ENCODE peak calls at places on chromosome 11, in six cellular contexts. One of them, this sample, is unnamed.

GRCh38 chr11:123654566-123655081 is at the start of gene SCN3B:
- DNase-seq in dorsolateral prefrontal cortex: peak
- DNase-seq in GM23338: peak
- DNase-seq in brain microvascular endothelial cell: peak
- DNase-seq in AG04450: peak
- DNase-seq in right cardiac atrium: peak
- DNase-seq in this sample: peak

GRCh38 chr11:22491826-22492225 is 133.8 kb downstream of the FANCF start:
- DNase-seq in dorsolateral prefrontal cortex: peak
- DNase-seq in GM23338: peak
- DNase-seq in brain microvascular endothelial cell: no peak
- DNase-seq in AG04450: no peak
- DNase-seq in right cardiac atrium: no peak
- DNase-seq in this sample: no peak

GRCh38 chr11:17473071-17473744 is 3.4 kb downstream of the ABCC8 start:
- DNase-seq in dorsolateral prefrontal cortex: no peak
- DNase-seq in GM23338: peak
- DNase-seq in brain microvascular endothelial cell: peak
- DNase-seq in AG04450: no peak
- DNase-seq in right cardiac atrium: no peak
- DNase-seq in this sample: no peak

GRCh38 chr11:93484716-93485115 is 58.5 kb downstream of the SMCO4 start:
- DNase-seq in dorsolateral prefrontal cortex: no peak
- DNase-seq in GM23338: no peak
- DNase-seq in brain microvascular endothelial cell: no peak
- DNase-seq in AG04450: peak
- DNase-seq in right cardiac atrium: no peak
- DNase-seq in this sample: no peak

GRCh38 chr11:16924462-16924825 is 89.8 kb downstream of the PLEKHA7 start:
- DNase-seq in dorsolateral prefrontal cortex: no peak
- DNase-seq in GM23338: no peak
- DNase-seq in brain microvascular endothelial cell: no peak
- DNase-seq in AG04450: no peak
- DNase-seq in right cardiac atrium: no peak
- DNase-seq in this sample: no peak

GRCh38 chr11:112004389-112004788 is 20.8 kb upstream of the DLAT start:
- DNase-seq in dorsolateral prefrontal cortex: no peak
- DNase-seq in GM23338: peak
- DNase-seq in brain microvascular endothelial cell: peak
- DNase-seq in AG04450: no peak
- DNase-seq in right cardiac atrium: no peak
- DNase-seq in this sample: no peak

GRCh38 chr11:14336507-14337503 is 22.2 kb downstream of the RRAS2 start:
- DNase-seq in dorsolateral prefrontal cortex: no peak
- DNase-seq in GM23338: no peak
- DNase-seq in brain microvascular endothelial cell: peak
- DNase-seq in AG04450: peak
- DNase-seq in right cardiac atrium: no peak
- DNase-seq in this sample: no peak

GRCh38 chr11:129871914-129872313 is 23.5 kb downstream of the NFRKB start:
- DNase-seq in dorsolateral prefrontal cortex: no peak
- DNase-seq in GM23338: no peak
- DNase-seq in brain microvascular endothelial cell: no peak
- DNase-seq in AG04450: no peak
- DNase-seq in right cardiac atrium: no peak
- DNase-seq in this sample: no peak

GRCh38 chr11:45024357-45024756 is 73.7 kb upstream of the TP53I11 start:
- DNase-seq in dorsolateral prefrontal cortex: no peak
- DNase-seq in GM23338: no peak
- DNase-seq in brain microvascular endothelial cell: no peak
- DNase-seq in AG04450: no peak
- DNase-seq in right cardiac atrium: no peak
- DNase-seq in this sample: no peak

GRCh38 chr11:112412383-112412782 is 151.7 kb upstream of the PLET1 start:
- DNase-seq in dorsolateral prefrontal cortex: no peak
- DNase-seq in GM23338: no peak
- DNase-seq in brain microvascular endothelial cell: no peak
- DNase-seq in AG04450: no peak
- DNase-seq in right cardiac atrium: no peak
- DNase-seq in this sample: no peak

GRCh38 chr11:79113099-79113498 is 327.7 kb downstream of the TENM4 start:
- DNase-seq in dorsolateral prefrontal cortex: no peak
- DNase-seq in GM23338: no peak
- DNase-seq in brain microvascular endothelial cell: no peak
- DNase-seq in AG04450: no peak
- DNase-seq in right cardiac atrium: no peak
- DNase-seq in this sample: no peak

GRCh38 chr11:61957028-61957770 is 7.0 kb downstream of the BEST1 start:
- DNase-seq in dorsolateral prefrontal cortex: no peak
- DNase-seq in GM23338: no peak
- DNase-seq in brain microvascular endothelial cell: no peak
- DNase-seq in AG04450: no peak
- DNase-seq in right cardiac atrium: no peak
- DNase-seq in this sample: no peak

GRCh38 chr11:108793138-108793537 is 128.3 kb downstream of the DDX10 start:
- DNase-seq in dorsolateral prefrontal cortex: no peak
- DNase-seq in GM23338: no peak
- DNase-seq in brain microvascular endothelial cell: no peak
- DNase-seq in AG04450: no peak
- DNase-seq in right cardiac atrium: no peak
- DNase-seq in this sample: no peak

GRCh38 chr11:79237676-79238075 is 203.2 kb downstream of the TENM4 start:
- DNase-seq in dorsolateral prefrontal cortex: no peak
- DNase-seq in GM23338: no peak
- DNase-seq in brain microvascular endothelial cell: peak
- DNase-seq in AG04450: peak
- DNase-seq in right cardiac atrium: no peak
- DNase-seq in this sample: no peak

GRCh38 chr11:119479685-119480275 is 56.8 kb upstream of the THY1 start:
- DNase-seq in dorsolateral prefrontal cortex: no peak
- DNase-seq in GM23338: peak
- DNase-seq in brain microvascular endothelial cell: peak
- DNase-seq in AG04450: no peak
- DNase-seq in right cardiac atrium: no peak
- DNase-seq in this sample: no peak

GRCh38 chr11:5349550-5349949 is 1.8 kb upstream of the OR51B6 start:
- DNase-seq in dorsolateral prefrontal cortex: no peak
- DNase-seq in GM23338: no peak
- DNase-seq in brain microvascular endothelial cell: no peak
- DNase-seq in AG04450: no peak
- DNase-seq in right cardiac atrium: no peak
- DNase-seq in this sample: no peak

GRCh38 chr11:126277322-126277721 is 5.6 kb upstream of the TIRAP start:
- DNase-seq in dorsolateral prefrontal cortex: no peak
- DNase-seq in GM23338: no peak
- DNase-seq in brain microvascular endothelial cell: no peak
- DNase-seq in AG04450: no peak
- DNase-seq in right cardiac atrium: no peak
- DNase-seq in this sample: no peak
- H3K27ac ChIP-seq in dorsolateral prefrontal cortex: no peak
- H3K27ac ChIP-seq in GM23338: no peak
- H3K27ac ChIP-seq in brain microvascular endothelial cell: no peak
- H3K27ac ChIP-seq in AG04450: no peak
- H3K27ac ChIP-seq in right cardiac atrium: no peak
- H3K27ac ChIP-seq in this sample: no peak

GRCh38 chr11:59779487-59779886 is 24.3 kb downstream of the STX3 start:
- DNase-seq in dorsolateral prefrontal cortex: no peak
- DNase-seq in GM23338: no peak
- DNase-seq in brain microvascular endothelial cell: no peak
- DNase-seq in AG04450: no peak
- DNase-seq in right cardiac atrium: no peak
- DNase-seq in this sample: no peak

GRCh38 chr11:59782080-59782479 is 26.9 kb downstream of the STX3 start:
- DNase-seq in dorsolateral prefrontal cortex: no peak
- DNase-seq in GM23338: no peak
- DNase-seq in brain microvascular endothelial cell: no peak
- DNase-seq in AG04450: no peak
- DNase-seq in right cardiac atrium: no peak
- DNase-seq in this sample: no peak

GRCh38 chr11:59777104-59777503 is 21.9 kb downstream of the STX3 start:
- DNase-seq in dorsolateral prefrontal cortex: no peak
- DNase-seq in GM23338: no peak
- DNase-seq in brain microvascular endothelial cell: no peak
- DNase-seq in AG04450: no peak
- DNase-seq in right cardiac atrium: no peak
- DNase-seq in this sample: no peak

GRCh38 chr11:59776210-59777066 is 21.3 kb downstream of the STX3 start:
- DNase-seq in dorsolateral prefrontal cortex: no peak
- DNase-seq in GM23338: no peak
- DNase-seq in brain microvascular endothelial cell: peak
- DNase-seq in AG04450: peak
- DNase-seq in right cardiac atrium: no peak
- DNase-seq in this sample: no peak

GRCh38 chr11:59778122-59778521 is 22.9 kb downstream of the STX3 start:
- DNase-seq in dorsolateral prefrontal cortex: peak
- DNase-seq in GM23338: no peak
- DNase-seq in brain microvascular endothelial cell: no peak
- DNase-seq in AG04450: no peak
- DNase-seq in right cardiac atrium: no peak
- DNase-seq in this sample: no peak
- H3K27ac ChIP-seq in dorsolateral prefrontal cortex: no peak
- H3K27ac ChIP-seq in GM23338: no peak
- H3K27ac ChIP-seq in brain microvascular endothelial cell: no peak
- H3K27ac ChIP-seq in AG04450: no peak
- H3K27ac ChIP-seq in right cardiac atrium: no peak
- H3K27ac ChIP-seq in this sample: no peak

GRCh38 chr11:12691473-12691872 is 17.3 kb downstream of the TEAD1 start:
- DNase-seq in dorsolateral prefrontal cortex: no peak
- DNase-seq in GM23338: no peak
- DNase-seq in brain microvascular endothelial cell: peak
- DNase-seq in AG04450: no peak
- DNase-seq in right cardiac atrium: no peak
- DNase-seq in this sample: no peak
- H3K27ac ChIP-seq in dorsolateral prefrontal cortex: no peak
- H3K27ac ChIP-seq in GM23338: no peak
- H3K27ac ChIP-seq in brain microvascular endothelial cell: peak
- H3K27ac ChIP-seq in AG04450: no peak
- H3K27ac ChIP-seq in right cardiac atrium: no peak
- H3K27ac ChIP-seq in this sample: no peak

GRCh38 chr11:74984730-74985129 is 4.0 kb upstream of the NEU3 start:
- DNase-seq in dorsolateral prefrontal cortex: no peak
- DNase-seq in GM23338: no peak
- DNase-seq in brain microvascular endothelial cell: no peak
- DNase-seq in AG04450: no peak
- DNase-seq in right cardiac atrium: no peak
- DNase-seq in this sample: no peak
- H3K27ac ChIP-seq in dorsolateral prefrontal cortex: no peak
- H3K27ac ChIP-seq in GM23338: no peak
- H3K27ac ChIP-seq in brain microvascular endothelial cell: no peak
- H3K27ac ChIP-seq in AG04450: no peak
- H3K27ac ChIP-seq in right cardiac atrium: no peak
- H3K27ac ChIP-seq in this sample: no peak

DNA sequence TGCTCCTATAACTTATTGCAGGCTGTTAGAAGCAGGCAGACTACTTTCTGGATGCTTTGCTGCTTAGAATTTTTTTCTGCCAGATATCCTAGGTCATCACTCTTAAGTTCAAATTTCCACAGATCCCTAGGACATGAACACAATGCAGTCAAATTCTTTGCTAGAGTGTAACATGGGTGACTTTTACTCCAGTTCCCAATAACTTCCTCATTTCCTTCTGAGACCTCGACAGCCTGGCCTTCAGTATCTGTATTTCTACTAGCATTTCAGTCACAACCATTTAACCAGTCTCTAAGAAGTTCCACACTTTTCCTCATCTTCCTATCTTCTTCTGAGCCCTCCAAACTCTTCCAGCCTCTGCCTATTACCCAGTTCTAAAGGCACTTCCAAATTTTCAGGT is 60.4 kb upstream of the ZBED5 start:
- DNase-seq in dorsolateral prefrontal cortex: no peak
- DNase-seq in GM23338: no peak
- DNase-seq in brain microvascular endothelial cell: no peak
- DNase-seq in AG04450: no peak
- DNase-seq in right cardiac atrium: no peak
- DNase-seq in this sample: no peak
- H3K27ac ChIP-seq in dorsolateral prefrontal cortex: no peak
- H3K27ac ChIP-seq in GM23338: no peak
- H3K27ac ChIP-seq in brain microvascular endothelial cell: no peak
- H3K27ac ChIP-seq in AG04450: no peak
- H3K27ac ChIP-seq in right cardiac atrium: no peak
- H3K27ac ChIP-seq in this sample: no peak

GRCh38 chr11:6895010-6895409 is 2.7 kb upstream of the OR2D2 start:
- DNase-seq in dorsolateral prefrontal cortex: no peak
- DNase-seq in GM23338: no peak
- DNase-seq in brain microvascular endothelial cell: no peak
- DNase-seq in AG04450: no peak
- DNase-seq in right cardiac atrium: no peak
- DNase-seq in this sample: no peak
- H3K27ac ChIP-seq in dorsolateral prefrontal cortex: no peak
- H3K27ac ChIP-seq in GM23338: no peak
- H3K27ac ChIP-seq in brain microvascular endothelial cell: no peak
- H3K27ac ChIP-seq in AG04450: no peak
- H3K27ac ChIP-seq in right cardiac atrium: no peak
- H3K27ac ChIP-seq in this sample: no peak

GRCh38 chr11:117861151-117862018 is 15.1 kb downstream of the FXYD6 start:
- DNase-seq in dorsolateral prefrontal cortex: no peak
- DNase-seq in GM23338: peak
- DNase-seq in brain microvascular endothelial cell: no peak
- DNase-seq in AG04450: no peak
- DNase-seq in right cardiac atrium: peak
- DNase-seq in this sample: no peak
- H3K27ac ChIP-seq in dorsolateral prefrontal cortex: peak
- H3K27ac ChIP-seq in GM23338: peak
- H3K27ac ChIP-seq in brain microvascular endothelial cell: no peak
- H3K27ac ChIP-seq in AG04450: no peak
- H3K27ac ChIP-seq in right cardiac atrium: peak
- H3K27ac ChIP-seq in this sample: no peak

DNA sequence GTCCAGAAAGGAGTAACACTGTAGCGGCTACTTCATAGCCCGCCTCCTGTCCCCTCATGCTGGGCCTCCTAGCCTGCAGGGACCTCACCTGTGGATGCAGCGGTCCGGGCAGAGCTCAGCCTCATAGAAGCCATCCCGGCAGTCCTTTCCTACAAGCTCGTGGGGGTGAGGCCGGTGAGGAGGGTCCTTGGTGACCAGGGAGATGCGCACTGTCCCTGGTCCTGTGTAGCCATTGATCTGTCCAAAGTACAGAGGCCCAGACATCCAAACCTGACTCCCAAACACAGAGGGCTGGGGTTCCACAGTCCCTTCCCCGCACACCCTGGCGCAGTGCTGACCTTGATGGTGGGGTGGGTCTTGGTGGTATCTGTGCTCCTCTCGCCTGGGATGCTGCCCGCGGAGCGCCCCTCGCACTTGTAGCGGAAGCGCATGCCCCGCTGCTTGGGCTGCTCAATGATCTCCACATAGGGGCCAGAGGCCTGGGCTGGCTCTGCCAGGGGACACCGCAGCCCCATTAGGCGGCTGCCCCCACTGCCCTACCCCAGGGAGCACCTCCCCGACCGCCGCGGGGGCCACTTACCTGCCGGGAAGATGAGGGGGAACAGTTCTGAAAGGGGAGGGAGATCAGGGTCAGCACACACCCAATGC is 993 bp downstream of the RELA start:
- DNase-seq in dorsolateral prefrontal cortex: no peak
- DNase-seq in GM23338: no peak
- DNase-seq in brain microvascular endothelial cell: no peak
- DNase-seq in AG04450: no peak
- DNase-seq in right cardiac atrium: peak
- DNase-seq in this sample: no peak
- H3K27ac ChIP-seq in dorsolateral prefrontal cortex: peak
- H3K27ac ChIP-seq in GM23338: peak
- H3K27ac ChIP-seq in brain microvascular endothelial cell: no peak
- H3K27ac ChIP-seq in AG04450: no peak
- H3K27ac ChIP-seq in right cardiac atrium: peak
- H3K27ac ChIP-seq in this sample: peak

This sample was measured in substantia nigra.